ENCODE peak calls at places on chromosomes 3 and 15, in six cellular contexts. One of them, this sample, is unnamed.
A peak's percentile ranks its signal among the peaks of the same experiment; 100 is the strongest.

GRCh38 chr3:171646357-171647133 is 163.7 kb downstream of the PLD1 start:
- DNase-seq in H1: no peak
- DNase-seq in GM12878: no peak
- DNase-seq in SK-N-SH: peak; percentile 49
- DNase-seq in K562: peak; percentile 36
- DNase-seq in HepG2: peak; percentile 7
- DNase-seq in this sample: peak; percentile 36

GRCh38 chr3:31361391-31362273 is 171.1 kb upstream of the STT3B start:
- DNase-seq in H1: no peak
- DNase-seq in SK-N-SH: no peak
- DNase-seq in GM12878: no peak
- DNase-seq in K562: no peak
- DNase-seq in HepG2: no peak
- DNase-seq in this sample: peak; percentile 12

GRCh38 chr15:98671060-98672008 is 23.0 kb downstream of the IGF1R start:
- DNase-seq in HepG2: peak; percentile 95
- DNase-seq in SK-N-SH: no peak
- DNase-seq in H1: no peak
- DNase-seq in K562: no peak
- DNase-seq in GM12878: no peak
- DNase-seq in this sample: no peak

GRCh38 chr15:57698243-57698642 is 8.3 kb upstream of the POLR2M start:
- DNase-seq in H1: no peak
- DNase-seq in GM12878: no peak
- DNase-seq in K562: no peak
- DNase-seq in HepG2: no peak
- DNase-seq in SK-N-SH: no peak
- DNase-seq in this sample: no peak

GRCh38 chr3:129552287-129553050 is 9.5 kb downstream of the H1-8 start:
- DNase-seq in H1: no peak
- DNase-seq in SK-N-SH: no peak
- DNase-seq in HepG2: no peak
- DNase-seq in K562: no peak
- DNase-seq in GM12878: no peak
- DNase-seq in this sample: no peak

GRCh38 chr3:41630708-41631107 is 331.2 kb downstream of the ULK4 start:
- DNase-seq in H1: no peak
- DNase-seq in GM12878: no peak
- DNase-seq in SK-N-SH: no peak
- DNase-seq in K562: no peak
- DNase-seq in HepG2: peak; percentile 8
- DNase-seq in this sample: no peak

GRCh38 chr3:122691195-122691594 is 10.6 kb downstream of the PARP14 start:
- DNase-seq in HepG2: peak; percentile 80
- DNase-seq in K562: no peak
- DNase-seq in H1: no peak
- DNase-seq in SK-N-SH: no peak
- DNase-seq in GM12878: peak; percentile 49
- DNase-seq in this sample: no peak

GRCh38 chr15:61084502-61084901 is 144.6 kb downstream of the RORA start:
- DNase-seq in SK-N-SH: no peak
- DNase-seq in HepG2: no peak
- DNase-seq in K562: no peak
- DNase-seq in GM12878: no peak
- DNase-seq in H1: no peak
- DNase-seq in this sample: no peak

GRCh38 chr3:151593923-151594322 is 133.1 kb upstream of the IGSF10 start:
- DNase-seq in HepG2: no peak
- DNase-seq in SK-N-SH: no peak
- DNase-seq in K562: no peak
- DNase-seq in H1: no peak
- DNase-seq in GM12878: no peak
- DNase-seq in this sample: no peak

GRCh38 chr15:41161736-41162135 is 45.7 kb upstream of the INO80 start:
- DNase-seq in GM12878: no peak
- DNase-seq in H1: no peak
- DNase-seq in K562: no peak
- DNase-seq in SK-N-SH: no peak
- DNase-seq in HepG2: no peak
- DNase-seq in this sample: no peak

GRCh38 chr3:65170357-65171090 is 482.7 kb upstream of the ADAMTS9 start:
- DNase-seq in H1: no peak
- DNase-seq in HepG2: no peak
- DNase-seq in K562: peak; percentile 21
- DNase-seq in GM12878: no peak
- DNase-seq in SK-N-SH: peak; percentile 43
- DNase-seq in this sample: no peak

GRCh38 chr3:122969585-122970453 is 57.7 kb downstream of the SEMA5B start:
- DNase-seq in H1: no peak
- DNase-seq in K562: no peak
- DNase-seq in HepG2: no peak
- DNase-seq in GM12878: no peak
- DNase-seq in SK-N-SH: no peak
- DNase-seq in this sample: no peak

GRCh38 chr15:52804526-52805081 is 14.5 kb upstream of the ONECUT1 start:
- DNase-seq in HepG2: no peak
- DNase-seq in K562: no peak
- DNase-seq in GM12878: no peak
- DNase-seq in SK-N-SH: no peak
- DNase-seq in H1: peak; percentile 65
- DNase-seq in this sample: no peak

GRCh38 chr3:101484805-101485620 is 28.0 kb downstream of the SENP7 start:
- DNase-seq in SK-N-SH: no peak
- DNase-seq in HepG2: no peak
- DNase-seq in GM12878: no peak
- DNase-seq in K562: peak; percentile 54
- DNase-seq in H1: no peak
- DNase-seq in this sample: no peak

GRCh38 chr3:139122221-139122581 is 77.5 kb upstream of the PRR23C start:
- DNase-seq in K562: no peak
- DNase-seq in GM12878: no peak
- DNase-seq in SK-N-SH: no peak
- DNase-seq in HepG2: no peak
- DNase-seq in H1: peak; percentile 23
- DNase-seq in this sample: no peak

GRCh38 chr3:98702166-98702565 is 61.0 kb upstream of the ST3GAL6 start:
- DNase-seq in H1: no peak
- DNase-seq in SK-N-SH: no peak
- DNase-seq in GM12878: no peak
- DNase-seq in HepG2: no peak
- DNase-seq in K562: no peak
- DNase-seq in this sample: no peak

GRCh38 chr3:109685084-109686079 is 348.0 kb upstream of the DPPA4 start:
- DNase-seq in SK-N-SH: peak; percentile 4
- DNase-seq in HepG2: no peak
- DNase-seq in GM12878: no peak
- DNase-seq in H1: no peak
- DNase-seq in K562: no peak
- DNase-seq in this sample: peak; percentile 93

GRCh38 chr3:13301295-13301987 is 118.7 kb downstream of the NUP210 start:
- DNase-seq in H1: peak; percentile 74
- DNase-seq in SK-N-SH: no peak
- DNase-seq in HepG2: peak; percentile 65
- DNase-seq in K562: peak; percentile 54
- DNase-seq in GM12878: peak; percentile 28
- DNase-seq in this sample: peak; percentile 12

DNA sequence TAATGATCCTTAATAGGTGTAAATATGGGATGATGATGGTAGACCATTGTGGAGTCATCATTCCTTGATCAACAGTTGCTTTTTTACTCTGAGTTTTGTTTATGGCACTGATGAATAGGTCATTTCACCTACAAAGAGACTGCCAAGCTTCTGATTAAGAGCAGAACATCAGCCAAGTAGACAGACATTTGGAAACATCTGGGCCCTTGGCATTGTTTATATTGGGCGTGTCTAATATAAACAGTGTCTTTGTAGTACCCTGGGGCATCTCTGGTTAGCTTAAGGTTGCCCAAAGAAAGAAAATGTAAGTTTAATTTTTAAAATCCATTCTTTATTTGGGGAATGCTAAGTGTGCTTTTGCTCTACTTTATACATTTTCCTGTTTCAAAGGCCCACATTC is 377.0 kb downstream of the FEZF2 start:
- DNase-seq in GM12878: no peak
- DNase-seq in HepG2: no peak
- DNase-seq in K562: no peak
- DNase-seq in H1: no peak
- DNase-seq in SK-N-SH: no peak
- DNase-seq in this sample: no peak
- TF ChIP-seq YY1 in GM12878: no peak
- TF ChIP-seq YY1 in HepG2: no peak
- TF ChIP-seq YY1 in K562: no peak
- TF ChIP-seq YY1 in H1: no peak
- TF ChIP-seq YY1 in SK-N-SH: no peak
- TF ChIP-seq YY1 in this sample: no peak

GRCh38 chr15:69722924-69723323 is 270.3 kb downstream of the RPLP1 start:
- DNase-seq in SK-N-SH: no peak
- DNase-seq in H1: no peak
- DNase-seq in HepG2: no peak
- DNase-seq in GM12878: no peak
- DNase-seq in K562: no peak
- DNase-seq in this sample: no peak

GRCh38 chr15:69724331-69724730 is 271.7 kb downstream of the RPLP1 start:
- DNase-seq in HepG2: no peak
- DNase-seq in H1: no peak
- DNase-seq in K562: no peak
- DNase-seq in GM12878: no peak
- DNase-seq in SK-N-SH: no peak
- DNase-seq in this sample: no peak

GRCh38 chr15:69725210-69725609 is 272.6 kb downstream of the RPLP1 start:
- DNase-seq in H1: no peak
- DNase-seq in GM12878: no peak
- DNase-seq in K562: no peak
- DNase-seq in SK-N-SH: no peak
- DNase-seq in HepG2: no peak
- DNase-seq in this sample: no peak

GRCh38 chr15:69725957-69726356 is 273.3 kb downstream of the RPLP1 start:
- DNase-seq in HepG2: no peak
- DNase-seq in H1: no peak
- DNase-seq in GM12878: no peak
- DNase-seq in K562: no peak
- DNase-seq in SK-N-SH: no peak
- DNase-seq in this sample: no peak

GRCh38 chr15:69723404-69724097 is 270.9 kb downstream of the RPLP1 start:
- DNase-seq in GM12878: no peak
- DNase-seq in K562: no peak
- DNase-seq in SK-N-SH: peak; percentile 49
- DNase-seq in HepG2: no peak
- DNase-seq in H1: peak; percentile 48
- DNase-seq in this sample: no peak
- TF ChIP-seq CTCF in GM12878: peak; percentile 15
- TF ChIP-seq CTCF in K562: peak; percentile 6
- TF ChIP-seq CTCF in SK-N-SH: peak; percentile 26
- TF ChIP-seq CTCF in HepG2: no peak
- TF ChIP-seq CTCF in H1: peak; percentile 34
- TF ChIP-seq CTCF in this sample: no peak

GRCh38 chr3:50600841-50601591 is 10.6 kb downstream of the CISH start:
- DNase-seq in K562: peak; percentile 94
- DNase-seq in H1: no peak
- DNase-seq in GM12878: no peak
- DNase-seq in SK-N-SH: peak; percentile 91
- DNase-seq in HepG2: peak; percentile 90
- DNase-seq in this sample: peak; percentile 77
- TF ChIP-seq YY1 in K562: no peak
- TF ChIP-seq YY1 in H1: no peak
- TF ChIP-seq YY1 in GM12878: no peak
- TF ChIP-seq YY1 in SK-N-SH: no peak
- TF ChIP-seq YY1 in HepG2: peak; percentile 32
- TF ChIP-seq YY1 in this sample: no peak

GRCh38 chr3:138054057-138054456 is 44.1 kb downstream of the CLDN18 start:
- DNase-seq in SK-N-SH: no peak
- DNase-seq in H1: no peak
- DNase-seq in HepG2: no peak
- DNase-seq in GM12878: no peak
- DNase-seq in K562: no peak
- DNase-seq in this sample: no peak

GRCh38 chr3:138047596-138048195 is 37.7 kb downstream of the CLDN18 start:
- DNase-seq in HepG2: no peak
- DNase-seq in SK-N-SH: no peak
- DNase-seq in K562: no peak
- DNase-seq in H1: no peak
- DNase-seq in GM12878: no peak
- DNase-seq in this sample: no peak

GRCh38 chr3:138057384-138057783 is 47.4 kb downstream of the CLDN18 start:
- DNase-seq in SK-N-SH: no peak
- DNase-seq in K562: no peak
- DNase-seq in H1: no peak
- DNase-seq in GM12878: no peak
- DNase-seq in HepG2: no peak
- DNase-seq in this sample: no peak

GRCh38 chr3:138049157-138049919 is 39.4 kb downstream of the CLDN18 start:
- DNase-seq in HepG2: no peak
- DNase-seq in GM12878: no peak
- DNase-seq in H1: no peak
- DNase-seq in SK-N-SH: no peak
- DNase-seq in K562: peak; percentile 3
- DNase-seq in this sample: no peak

GRCh38 chr3:138051946-138052802 is 42.2 kb downstream of the CLDN18 start:
- DNase-seq in GM12878: no peak
- DNase-seq in K562: peak; percentile 39
- DNase-seq in H1: no peak
- DNase-seq in HepG2: peak; percentile 28
- DNase-seq in SK-N-SH: peak; percentile 34
- DNase-seq in this sample: peak; percentile 12
- TF ChIP-seq CTCF in GM12878: peak; percentile 78
- TF ChIP-seq CTCF in K562: peak; percentile 65
- TF ChIP-seq CTCF in H1: peak; percentile 74
- TF ChIP-seq CTCF in HepG2: peak; percentile 82
- TF ChIP-seq CTCF in SK-N-SH: peak; percentile 72
- TF ChIP-seq CTCF in this sample: peak; percentile 51

GRCh38 chr3:78666458-78666800 is 1101.4 kb downstream of the ROBO1 start:
- DNase-seq in HepG2: no peak
- DNase-seq in GM12878: no peak
- DNase-seq in H1: no peak
- DNase-seq in SK-N-SH: no peak
- DNase-seq in K562: no peak
- DNase-seq in this sample: no peak

GRCh38 chr3:78665776-78666457 is 1101.9 kb downstream of the ROBO1 start:
- DNase-seq in HepG2: no peak
- DNase-seq in SK-N-SH: no peak
- DNase-seq in K562: no peak
- DNase-seq in GM12878: no peak
- DNase-seq in H1: no peak
- DNase-seq in this sample: no peak

GRCh38 chr3:78668302-78668701 is 1099.5 kb downstream of the ROBO1 start:
- DNase-seq in H1: no peak
- DNase-seq in SK-N-SH: no peak
- DNase-seq in GM12878: no peak
- DNase-seq in HepG2: peak; percentile 45
- DNase-seq in K562: no peak
- DNase-seq in this sample: no peak

DNA sequence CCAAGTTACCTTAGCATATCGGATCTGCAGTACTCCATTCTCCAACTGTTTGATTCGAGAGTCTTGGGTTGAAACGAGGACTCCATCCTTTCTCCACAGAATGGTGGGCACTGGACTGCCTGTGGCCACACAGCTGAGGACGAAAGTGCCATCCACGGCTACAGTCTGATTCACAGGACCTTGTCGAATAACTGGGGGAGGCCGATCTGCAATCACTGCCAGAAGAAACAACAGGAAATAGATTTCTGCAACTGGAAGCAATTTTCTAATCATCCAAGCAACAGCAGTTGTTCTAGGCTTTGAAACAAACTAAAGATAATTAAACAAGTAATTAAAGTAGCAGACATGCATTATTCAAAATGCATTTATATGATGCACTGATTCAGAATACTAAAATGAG is 1097.7 kb downstream of the ROBO1 start:
- DNase-seq in SK-N-SH: no peak
- DNase-seq in K562: no peak
- DNase-seq in H1: no peak
- DNase-seq in HepG2: no peak
- DNase-seq in GM12878: no peak
- DNase-seq in this sample: no peak
- TF ChIP-seq YY1 in SK-N-SH: no peak
- TF ChIP-seq YY1 in K562: no peak
- TF ChIP-seq YY1 in H1: no peak
- TF ChIP-seq YY1 in HepG2: no peak
- TF ChIP-seq YY1 in GM12878: no peak
- TF ChIP-seq YY1 in this sample: no peak